ENCODE peak calls at places on chromosomes 11 and 22, in nine cellular contexts. N, V, E, A, D, J, O, T and F are unnamed samples.
A peak's percentile ranks its signal among the peaks of the same experiment; 100 is the strongest.

GRCh38 chr11:119316017-119316728 is 757 bp downstream of the MCAM start:
- DNase-seq in N (peak; percentile 94), V (peak; percentile 31), E (no peak), A (no peak), D (peak; percentile 64), J (no peak), O (no peak), T (peak; percentile 98), F (no peak)

GRCh38 chr22:30511109-30511508 is 5.6 kb upstream of the SEC14L4 start:
- DNase-seq in N (no peak), V (no peak), E (no peak), A (no peak), D (no peak), J (no peak), O (no peak), T (no peak), F (no peak)

GRCh38 chr11:236774-237767 is at the start of gene PSMD13:
- DNase-seq in N (peak; percentile 91), V (peak; percentile 82), E (peak; percentile 78), A (peak; percentile 82), D (peak; percentile 88), J (peak; percentile 83), O (peak; percentile 95), T (peak; percentile 90), F (peak; percentile 29)

GRCh38 chr22:24189249-24190158 is 8.2 kb downstream of the SUSD2 start:
- DNase-seq in N (no peak), V (peak; percentile 50), E (peak; percentile 56), A (peak; percentile 67), D (peak; percentile 79), J (peak; percentile 37), O (peak; percentile 87), T (peak; percentile 89), F (no peak)

GRCh38 chr11:34427171-34427805 is 11.4 kb upstream of the CAT start:
- DNase-seq in N (no peak), V (peak; percentile 89), E (no peak), A (peak; percentile 96), D (no peak), J (peak; percentile 81), O (peak; percentile 94), T (no peak), F (peak; percentile 89)

GRCh38 chr11:93905384-93905783 is 55.0 kb upstream of the VSTM5 start:
- DNase-seq in N (no peak), V (peak; percentile 80), E (no peak), A (peak; percentile 86), D (no peak), J (peak; percentile 41), O (peak; percentile 85), T (no peak), F (peak; percentile 77)

GRCh38 chr22:21762712-21763581 is 27.4 kb upstream of the YPEL1 start:
- DNase-seq in N (no peak), V (no peak), E (no peak), A (no peak), D (no peak), J (no peak), O (peak; percentile 13), T (no peak), F (no peak)

GRCh38 chr11:83035070-83035854 is 36.4 kb downstream of the RAB30 start:
- DNase-seq in N (no peak), V (no peak), E (peak; percentile 82), A (peak; percentile 78), D (no peak), J (peak; percentile 61), O (peak; percentile 62), T (no peak), F (no peak)

GRCh38 chr11:11849127-11849746 is 7.5 kb downstream of the USP47 start:
- DNase-seq in N (no peak), V (peak; percentile 58), E (peak; percentile 63), A (peak; percentile 78), D (peak; percentile 34), J (peak; percentile 59), O (peak; percentile 79), T (no peak), F (no peak)

GRCh38 chr11:11586465-11586864 is 35.3 kb downstream of the GALNT18 start:
- DNase-seq in N (peak; percentile 28), V (no peak), E (no peak), A (no peak), D (no peak), J (no peak), O (no peak), T (no peak), F (no peak)

GRCh38 chr11:125995313-125995712 is 49.5 kb downstream of the VSIG10L2 start:
- DNase-seq in N (no peak), V (no peak), E (no peak), A (peak; percentile 17), D (no peak), J (no peak), O (no peak), T (no peak), F (no peak)

GRCh38 chr11:61297741-61298140 is 2.6 kb upstream of the VWCE start:
- DNase-seq in N (no peak), V (peak; percentile 97), E (peak; percentile 23), A (peak; percentile 99), D (no peak), J (peak; percentile 92), O (peak; percentile 96), T (no peak), F (peak; percentile 88)

GRCh38 chr11:69076129-69076791 is 27.5 kb downstream of the TPCN2 start:
- DNase-seq in N (no peak), V (peak; percentile 82), E (no peak), A (peak; percentile 22), D (no peak), J (peak; percentile 38), O (no peak), T (no peak), F (peak; percentile 18)

GRCh38 chr11:134599180-134599810 is 187.3 kb upstream of the B3GAT1 start:
- DNase-seq in N (peak; percentile 11), V (no peak), E (no peak), A (no peak), D (no peak), J (no peak), O (no peak), T (no peak), F (no peak)

GRCh38 chr11:3164540-3165151 is 464 bp downstream of the OSBPL5 start:
- DNase-seq in N (no peak), V (no peak), E (no peak), A (no peak), D (peak; percentile 18), J (no peak), O (no peak), T (peak; percentile 75), F (no peak)

GRCh38 chr11:44941286-44942021 is 9.2 kb downstream of the TP53I11 start:
- DNase-seq in N (no peak), V (no peak), E (no peak), A (no peak), D (no peak), J (no peak), O (no peak), T (no peak), F (no peak)

GRCh38 chr22:38327805-38328204 is 10.6 kb upstream of the CSNK1E start:
- DNase-seq in N (no peak), V (peak; percentile 62), E (no peak), A (peak; percentile 46), D (no peak), J (no peak), O (peak; percentile 75), T (no peak), F (peak; percentile 45)

GRCh38 chr11:82606738-82607137 is 126.9 kb downstream of the FAM181B start:
- DNase-seq in N (no peak), V (no peak), E (no peak), A (no peak), D (no peak), J (no peak), O (no peak), T (no peak), F (no peak)

DNA sequence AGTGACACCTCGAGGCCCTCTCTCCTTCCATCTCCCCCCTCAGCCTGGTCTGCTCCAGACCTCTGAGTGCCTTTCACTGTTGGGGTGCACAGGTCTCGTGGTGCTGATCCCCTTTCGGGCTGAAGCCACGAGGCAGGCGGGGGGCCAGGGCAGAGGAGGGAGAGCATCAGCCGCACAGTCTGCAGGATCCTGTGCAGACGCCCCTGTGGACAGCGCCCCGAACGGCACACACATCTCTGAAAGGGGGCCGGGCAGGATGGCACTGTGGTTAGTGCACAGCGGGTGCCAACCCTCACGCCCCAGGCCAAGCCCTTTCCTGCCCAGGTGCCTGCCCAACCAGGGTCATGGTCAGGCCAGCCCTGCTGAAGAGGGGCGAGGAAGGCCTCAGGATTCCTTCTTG is 56.7 kb downstream of the CACNA1I start:
- DNase-seq in N (no peak), V (no peak), E (no peak), A (no peak), D (no peak), J (no peak), O (no peak), T (no peak), F (no peak)
- H3K4me3 ChIP-seq in N (no peak overlapping the region), V (no peak overlapping the region), E (no peak overlapping the region), A (no peak overlapping the region), D (no peak overlapping the region), J (no peak overlapping the region), O (no peak overlapping the region), T (no peak overlapping the region), F (no peak overlapping the region)

DNA sequence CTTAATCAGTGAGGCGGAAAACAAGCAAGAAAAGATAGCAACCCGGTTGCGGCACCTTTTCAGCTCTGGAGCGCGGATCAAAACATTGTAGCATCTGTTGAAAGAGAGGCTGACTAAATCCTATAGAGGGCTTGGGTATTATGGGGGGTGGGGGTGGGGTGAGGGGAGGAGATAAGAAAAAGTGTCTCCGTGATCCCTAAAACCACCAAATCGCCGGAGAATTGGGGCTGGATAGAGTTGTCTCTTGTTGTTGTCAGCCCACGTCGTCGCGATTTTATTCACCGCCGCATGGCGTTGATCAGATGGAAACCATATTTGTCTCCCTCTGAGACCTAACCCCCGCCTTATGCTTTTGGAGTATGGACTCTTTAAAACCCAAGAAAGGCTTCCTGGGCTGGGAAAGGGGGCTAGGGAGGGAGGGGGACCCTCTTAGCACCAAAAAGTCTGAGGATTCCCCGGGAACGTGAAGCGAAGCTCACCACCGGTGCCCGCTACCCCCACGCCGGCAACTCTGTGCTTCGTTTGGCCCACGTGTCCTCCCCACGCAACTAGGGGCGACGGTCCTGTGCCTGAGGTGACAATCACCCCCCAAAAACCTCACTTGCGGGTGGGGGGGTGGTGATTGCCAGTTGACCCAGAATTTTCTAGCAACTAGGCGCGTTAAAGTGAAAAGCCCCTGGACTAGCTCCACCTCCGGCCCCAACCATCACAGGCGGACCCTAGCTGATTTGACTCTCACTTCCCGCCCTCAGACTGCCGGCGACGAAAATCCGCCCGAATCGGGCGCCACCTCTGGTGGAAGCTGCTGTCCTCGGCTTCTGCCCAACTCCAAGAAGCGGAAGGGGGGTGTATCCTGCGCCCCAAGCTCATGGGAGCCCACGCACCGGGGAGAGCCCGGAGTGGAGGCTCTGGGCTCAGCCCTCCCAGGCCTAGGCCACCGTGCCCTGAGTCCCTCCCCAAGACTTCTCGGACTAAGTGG is 12.8 kb downstream of the PAX6 start:
- DNase-seq in N (no peak), V (no peak), E (no peak), A (no peak), D (no peak), J (no peak), O (no peak), T (no peak), F (no peak)
- H3K4me3 ChIP-seq in N (peak overlapping the region; percentile 54), V (no peak overlapping the region), E (peak overlapping the region; percentile 17), A (no peak overlapping the region), D (peak overlapping the region; percentile 45), J (no peak overlapping the region), O (no peak overlapping the region), T (no peak overlapping the region), F (peak overlapping the region; percentile 28)

GRCh38 chr11:46695345-46696211 is 4.8 kb downstream of the ARHGAP1 start:
- DNase-seq in N (no peak), V (no peak), E (no peak), A (no peak), D (no peak), J (no peak), O (no peak), T (no peak), F (no peak)
- H3K4me3 ChIP-seq in N (no peak overlapping the region), V (no peak overlapping the region), E (no peak overlapping the region), A (no peak overlapping the region), D (peak overlapping the region; percentile 14), J (no peak overlapping the region), O (no peak overlapping the region), T (no peak overlapping the region), F (no peak overlapping the region)

GRCh38 chr11:48172818-48173609 is 43.6 kb upstream of the OR4B1 start:
- DNase-seq in N (no peak), V (peak; percentile 57), E (peak; percentile 26), A (peak; percentile 61), D (peak; percentile 64), J (peak; percentile 58), O (peak; percentile 69), T (no peak), F (peak; percentile 31)
- H3K4me3 ChIP-seq in N (peak overlapping the region; percentile 35), V (no peak overlapping the region), E (no peak overlapping the region), A (no peak overlapping the region), D (peak overlapping the region; percentile 28), J (no peak overlapping the region), O (peak overlapping the region; percentile 22), T (no peak overlapping the region), F (no peak overlapping the region)